ENCODE peak calls at places on chromosomes 12 and 14, in six cellular contexts. One of them, this sample, is unnamed.

GRCh38 chr12:103850429-103850828 is 9.4 kb upstream of the NT5DC3 start:
- DNase-seq in OCI-LY7: no peak
- DNase-seq in psoas muscle: no peak
- DNase-seq in right lobe of liver: no peak
- DNase-seq in esophagus squamous epithelium: no peak
- DNase-seq in CD8-positive, alpha-beta T cell: no peak
- DNase-seq in this sample: no peak

GRCh38 chr14:95664546-95664945 is 21.7 kb upstream of the TCL1B start:
- DNase-seq in right lobe of liver: no peak
- DNase-seq in CD8-positive, alpha-beta T cell: no peak
- DNase-seq in psoas muscle: no peak
- DNase-seq in esophagus squamous epithelium: no peak
- DNase-seq in OCI-LY7: peak; percentile 98
- DNase-seq in this sample: no peak

GRCh38 chr12:101165319-101165718 is 44.7 kb downstream of the SLC5A8 start:
- DNase-seq in CD8-positive, alpha-beta T cell: no peak
- DNase-seq in right lobe of liver: no peak
- DNase-seq in OCI-LY7: no peak
- DNase-seq in esophagus squamous epithelium: no peak
- DNase-seq in psoas muscle: no peak
- DNase-seq in this sample: no peak

GRCh38 chr12:10354502-10354901 is 35.3 kb downstream of the KLRK1 start:
- DNase-seq in OCI-LY7: no peak
- DNase-seq in CD8-positive, alpha-beta T cell: no peak
- DNase-seq in right lobe of liver: no peak
- DNase-seq in esophagus squamous epithelium: no peak
- DNase-seq in psoas muscle: no peak
- DNase-seq in this sample: no peak

GRCh38 chr12:113586461-113586860 is 114.8 kb upstream of the LHX5 start:
- DNase-seq in psoas muscle: no peak
- DNase-seq in OCI-LY7: no peak
- DNase-seq in esophagus squamous epithelium: no peak
- DNase-seq in right lobe of liver: no peak
- DNase-seq in CD8-positive, alpha-beta T cell: no peak
- DNase-seq in this sample: no peak

GRCh38 chr14:90755661-90756304 is 60.4 kb downstream of the TTC7B start:
- DNase-seq in CD8-positive, alpha-beta T cell: no peak
- DNase-seq in OCI-LY7: no peak
- DNase-seq in psoas muscle: no peak
- DNase-seq in right lobe of liver: peak; percentile 33
- DNase-seq in esophagus squamous epithelium: no peak
- DNase-seq in this sample: no peak

GRCh38 chr12:79527498-79527897 is 163.3 kb downstream of the PAWR start:
- DNase-seq in psoas muscle: no peak
- DNase-seq in esophagus squamous epithelium: no peak
- DNase-seq in CD8-positive, alpha-beta T cell: no peak
- DNase-seq in OCI-LY7: no peak
- DNase-seq in right lobe of liver: no peak
- DNase-seq in this sample: no peak

GRCh38 chr12:117105902-117106301 is 6.7 kb upstream of the TESC start:
- DNase-seq in CD8-positive, alpha-beta T cell: no peak
- DNase-seq in right lobe of liver: no peak
- DNase-seq in psoas muscle: no peak
- DNase-seq in OCI-LY7: peak; percentile 34
- DNase-seq in esophagus squamous epithelium: no peak
- DNase-seq in this sample: no peak

GRCh38 chr14:66359500-66359899 is 126.7 kb upstream of the CCDC196 start:
- DNase-seq in OCI-LY7: peak; percentile 69
- DNase-seq in psoas muscle: no peak
- DNase-seq in CD8-positive, alpha-beta T cell: no peak
- DNase-seq in right lobe of liver: no peak
- DNase-seq in esophagus squamous epithelium: no peak
- DNase-seq in this sample: no peak

GRCh38 chr14:73786942-73787759 is 64.5 kb upstream of the PTGR2 start:
- DNase-seq in esophagus squamous epithelium: no peak
- DNase-seq in right lobe of liver: peak; percentile 79
- DNase-seq in psoas muscle: peak; percentile 72
- DNase-seq in CD8-positive, alpha-beta T cell: peak; percentile 22
- DNase-seq in OCI-LY7: peak; percentile 77
- DNase-seq in this sample: peak; percentile 95

GRCh38 chr12:104792570-104792969 is 165.5 kb downstream of the SLC41A2 start:
- DNase-seq in esophagus squamous epithelium: no peak
- DNase-seq in psoas muscle: no peak
- DNase-seq in OCI-LY7: no peak
- DNase-seq in CD8-positive, alpha-beta T cell: no peak
- DNase-seq in right lobe of liver: no peak
- DNase-seq in this sample: no peak

GRCh38 chr14:97283450-97284230 is 486.5 kb downstream of the VRK1 start:
- DNase-seq in right lobe of liver: no peak
- DNase-seq in OCI-LY7: no peak
- DNase-seq in CD8-positive, alpha-beta T cell: no peak
- DNase-seq in esophagus squamous epithelium: no peak
- DNase-seq in psoas muscle: no peak
- DNase-seq in this sample: no peak

GRCh38 chr14:103687712-103688111 is 27.5 kb downstream of the XRCC3 start:
- DNase-seq in CD8-positive, alpha-beta T cell: no peak
- DNase-seq in right lobe of liver: no peak
- DNase-seq in psoas muscle: no peak
- DNase-seq in esophagus squamous epithelium: no peak
- DNase-seq in OCI-LY7: no peak
- DNase-seq in this sample: no peak
- H3K36me3 ChIP-seq in CD8-positive, alpha-beta T cell: peaks cover 34% of the 10 kb centered on the region
- H3K36me3 ChIP-seq in right lobe of liver: peaks cover 20% of the 10 kb centered on the region
- H3K36me3 ChIP-seq in psoas muscle: peaks cover 96% of the 10 kb centered on the region
- H3K36me3 ChIP-seq in esophagus squamous epithelium: peaks cover 33% of the 10 kb centered on the region
- H3K36me3 ChIP-seq in OCI-LY7: peaks cover 66% of the 10 kb centered on the region
- H3K36me3 ChIP-seq in this sample: peaks cover 44% of the 10 kb centered on the region

DNA sequence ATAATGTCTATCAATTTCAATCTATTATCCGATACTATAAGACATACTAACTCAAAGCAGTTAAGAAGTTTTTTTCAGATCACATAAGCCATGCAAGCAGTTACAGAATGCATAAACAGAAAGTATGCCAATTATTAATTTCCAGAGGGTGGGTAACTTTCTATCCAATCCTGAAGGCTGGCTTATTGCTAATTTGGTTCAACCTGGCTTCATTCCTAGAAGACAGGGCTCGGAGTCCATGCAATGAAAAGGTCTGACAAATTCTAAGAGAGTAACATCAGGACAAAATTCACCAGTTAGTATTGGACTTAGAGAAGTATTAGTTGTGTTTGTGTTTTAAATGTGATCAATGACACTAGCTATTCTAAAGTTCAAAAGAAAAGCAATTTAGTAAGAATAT is 15.0 kb downstream of the FERMT2 start:
- DNase-seq in psoas muscle: no peak
- DNase-seq in right lobe of liver: no peak
- DNase-seq in esophagus squamous epithelium: no peak
- DNase-seq in CD8-positive, alpha-beta T cell: no peak
- DNase-seq in OCI-LY7: no peak
- DNase-seq in this sample: no peak
- H3K36me3 ChIP-seq in psoas muscle: no peaks in the 10 kb centered on the region
- H3K36me3 ChIP-seq in right lobe of liver: no peaks in the 10 kb centered on the region
- H3K36me3 ChIP-seq in esophagus squamous epithelium: no peaks in the 10 kb centered on the region
- H3K36me3 ChIP-seq in CD8-positive, alpha-beta T cell: no peaks in the 10 kb centered on the region
- H3K36me3 ChIP-seq in OCI-LY7: no peaks in the 10 kb centered on the region
- H3K36me3 ChIP-seq in this sample: no peaks in the 10 kb centered on the region

GRCh38 chr12:109450980-109451379 is 26.1 kb downstream of the KCTD10 start:
- DNase-seq in psoas muscle: no peak
- DNase-seq in CD8-positive, alpha-beta T cell: no peak
- DNase-seq in esophagus squamous epithelium: no peak
- DNase-seq in OCI-LY7: no peak
- DNase-seq in right lobe of liver: peak; percentile 76
- DNase-seq in this sample: no peak
- H3K36me3 ChIP-seq in psoas muscle: peaks cover 91% of the 10 kb centered on the region
- H3K36me3 ChIP-seq in CD8-positive, alpha-beta T cell: peaks cover 22% of the 10 kb centered on the region
- H3K36me3 ChIP-seq in esophagus squamous epithelium: peaks cover 43% of the 10 kb centered on the region
- H3K36me3 ChIP-seq in OCI-LY7: peaks cover 79% of the 10 kb centered on the region
- H3K36me3 ChIP-seq in right lobe of liver: peaks cover 6% of the 10 kb centered on the region
- H3K36me3 ChIP-seq in this sample: peaks cover 57% of the 10 kb centered on the region

GRCh38 chr12:1773937-1774655 is 46.3 kb upstream of the LRTM2 start:
- DNase-seq in OCI-LY7: no peak
- DNase-seq in psoas muscle: no peak
- DNase-seq in right lobe of liver: no peak
- DNase-seq in esophagus squamous epithelium: no peak
- DNase-seq in CD8-positive, alpha-beta T cell: no peak
- DNase-seq in this sample: no peak

GRCh38 chr12:1779783-1780182 is 40.6 kb upstream of the LRTM2 start:
- DNase-seq in OCI-LY7: no peak
- DNase-seq in psoas muscle: no peak
- DNase-seq in esophagus squamous epithelium: no peak
- DNase-seq in right lobe of liver: no peak
- DNase-seq in CD8-positive, alpha-beta T cell: no peak
- DNase-seq in this sample: no peak

GRCh38 chr12:1778911-1779310 is 41.5 kb upstream of the LRTM2 start:
- DNase-seq in esophagus squamous epithelium: no peak
- DNase-seq in CD8-positive, alpha-beta T cell: no peak
- DNase-seq in psoas muscle: no peak
- DNase-seq in right lobe of liver: no peak
- DNase-seq in OCI-LY7: no peak
- DNase-seq in this sample: no peak

GRCh38 chr12:1777798-1778197 is 42.6 kb upstream of the LRTM2 start:
- DNase-seq in esophagus squamous epithelium: no peak
- DNase-seq in OCI-LY7: no peak
- DNase-seq in right lobe of liver: no peak
- DNase-seq in CD8-positive, alpha-beta T cell: no peak
- DNase-seq in psoas muscle: no peak
- DNase-seq in this sample: no peak

DNA sequence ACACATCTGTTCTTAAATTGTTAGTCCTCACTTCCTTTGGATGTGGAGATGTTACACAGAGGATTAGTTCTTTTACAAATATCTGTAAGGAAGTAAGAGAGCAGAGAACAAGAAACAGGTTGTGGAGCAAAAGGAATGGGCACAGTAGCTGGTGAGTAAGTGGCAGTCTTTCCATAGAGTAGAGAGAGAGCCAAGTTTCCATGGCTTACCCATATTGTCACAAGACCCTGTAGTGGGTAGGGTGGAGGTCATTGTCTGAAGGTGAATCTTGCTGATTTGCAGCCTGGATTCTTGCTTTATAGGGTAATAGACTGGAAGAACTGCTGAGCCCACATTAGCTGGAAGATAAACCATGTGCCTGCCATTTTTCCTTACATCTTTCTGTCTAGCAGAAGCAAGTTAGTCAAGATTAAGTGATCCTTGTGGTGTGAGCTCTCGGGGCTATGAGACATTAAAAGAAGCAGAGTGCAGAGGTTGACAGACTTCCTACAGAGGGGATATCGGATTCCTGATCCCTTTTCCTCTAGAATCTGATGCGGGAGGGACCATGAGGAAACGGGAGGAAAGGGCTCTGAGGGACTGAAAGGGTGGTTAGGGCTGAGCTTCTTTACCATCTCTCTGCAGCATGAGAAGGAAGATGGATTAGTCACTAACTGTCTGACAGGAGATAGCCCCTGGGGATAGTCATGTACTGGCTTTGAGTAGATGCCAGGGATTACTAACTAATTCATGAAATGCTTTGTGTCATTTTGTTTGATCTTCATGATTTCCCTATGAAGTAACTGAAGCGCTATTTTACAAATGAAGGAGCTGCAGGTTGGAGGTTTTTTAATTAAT is 44.0 kb upstream of the LRTM2 start:
- DNase-seq in esophagus squamous epithelium: no peak
- DNase-seq in right lobe of liver: no peak
- DNase-seq in OCI-LY7: no peak
- DNase-seq in psoas muscle: no peak
- DNase-seq in CD8-positive, alpha-beta T cell: no peak
- DNase-seq in this sample: no peak
- H3K36me3 ChIP-seq in esophagus squamous epithelium: no peaks in the 10 kb centered on the region
- H3K36me3 ChIP-seq in right lobe of liver: no peaks in the 10 kb centered on the region
- H3K36me3 ChIP-seq in OCI-LY7: peaks cover 58% of the 10 kb centered on the region
- H3K36me3 ChIP-seq in psoas muscle: peaks cover 21% of the 10 kb centered on the region
- H3K36me3 ChIP-seq in CD8-positive, alpha-beta T cell: peaks cover 10% of the 10 kb centered on the region
- H3K36me3 ChIP-seq in this sample: no peaks in the 10 kb centered on the region

DNA sequence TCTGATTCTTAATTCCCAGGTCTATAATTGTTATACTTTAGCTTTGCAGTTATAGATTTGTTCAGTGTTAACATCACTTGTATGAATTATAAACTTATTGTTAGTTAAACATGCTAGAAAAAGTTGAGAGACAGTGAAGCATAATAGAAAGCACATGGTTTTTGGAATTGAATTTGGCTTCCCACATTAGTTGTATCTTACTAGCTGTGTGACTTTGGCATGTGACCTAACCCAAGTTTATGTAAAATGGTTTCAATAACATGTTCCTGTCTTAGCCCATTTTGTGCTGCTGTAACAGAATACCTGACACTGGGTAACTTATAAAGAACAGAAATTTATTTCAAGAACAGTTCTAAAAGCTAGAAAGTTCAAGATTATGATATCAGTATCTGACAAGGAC is 146.3 kb downstream of the PDE3A start:
- DNase-seq in esophagus squamous epithelium: no peak
- DNase-seq in OCI-LY7: no peak
- DNase-seq in psoas muscle: no peak
- DNase-seq in CD8-positive, alpha-beta T cell: no peak
- DNase-seq in right lobe of liver: no peak
- DNase-seq in this sample: no peak
- H3K36me3 ChIP-seq in esophagus squamous epithelium: no peaks in the 10 kb centered on the region
- H3K36me3 ChIP-seq in OCI-LY7: no peaks in the 10 kb centered on the region
- H3K36me3 ChIP-seq in psoas muscle: no peaks in the 10 kb centered on the region
- H3K36me3 ChIP-seq in CD8-positive, alpha-beta T cell: no peaks in the 10 kb centered on the region
- H3K36me3 ChIP-seq in right lobe of liver: no peaks in the 10 kb centered on the region
- H3K36me3 ChIP-seq in this sample: no peaks in the 10 kb centered on the region

GRCh38 chr14:92942976-92943710 is 20.2 kb downstream of the CHGA start:
- DNase-seq in esophagus squamous epithelium: no peak
- DNase-seq in OCI-LY7: no peak
- DNase-seq in psoas muscle: no peak
- DNase-seq in CD8-positive, alpha-beta T cell: no peak
- DNase-seq in right lobe of liver: no peak
- DNase-seq in this sample: no peak
- H3K36me3 ChIP-seq in esophagus squamous epithelium: peaks cover 8% of the 10 kb centered on the region
- H3K36me3 ChIP-seq in OCI-LY7: no peaks in the 10 kb centered on the region
- H3K36me3 ChIP-seq in psoas muscle: peaks cover 17% of the 10 kb centered on the region
- H3K36me3 ChIP-seq in CD8-positive, alpha-beta T cell: peaks cover 43% of the 10 kb centered on the region
- H3K36me3 ChIP-seq in right lobe of liver: no peaks in the 10 kb centered on the region
- H3K36me3 ChIP-seq in this sample: peaks cover 72% of the 10 kb centered on the region

GRCh38 chr14:92961567-92961855 is 38.6 kb downstream of the CHGA start:
- DNase-seq in esophagus squamous epithelium: no peak
- DNase-seq in psoas muscle: peak; percentile 2
- DNase-seq in CD8-positive, alpha-beta T cell: no peak
- DNase-seq in right lobe of liver: no peak
- DNase-seq in OCI-LY7: no peak
- DNase-seq in this sample: peak; percentile 62

GRCh38 chr14:92958373-92959188 is 35.6 kb downstream of the CHGA start:
- DNase-seq in psoas muscle: no peak
- DNase-seq in esophagus squamous epithelium: no peak
- DNase-seq in OCI-LY7: no peak
- DNase-seq in CD8-positive, alpha-beta T cell: no peak
- DNase-seq in right lobe of liver: no peak
- DNase-seq in this sample: no peak

GRCh38 chr14:92959189-92959531 is 36.2 kb downstream of the CHGA start:
- DNase-seq in CD8-positive, alpha-beta T cell: no peak
- DNase-seq in OCI-LY7: no peak
- DNase-seq in esophagus squamous epithelium: no peak
- DNase-seq in psoas muscle: no peak
- DNase-seq in right lobe of liver: no peak
- DNase-seq in this sample: no peak

GRCh38 chr14:92960706-92961566 is 38.0 kb downstream of the CHGA start:
- DNase-seq in right lobe of liver: no peak
- DNase-seq in psoas muscle: peak; percentile 2
- DNase-seq in CD8-positive, alpha-beta T cell: no peak
- DNase-seq in esophagus squamous epithelium: no peak
- DNase-seq in OCI-LY7: no peak
- DNase-seq in this sample: peak; percentile 61

GRCh38 chr14:92959761-92960680 is 37.1 kb downstream of the CHGA start:
- DNase-seq in OCI-LY7: no peak
- DNase-seq in esophagus squamous epithelium: no peak
- DNase-seq in CD8-positive, alpha-beta T cell: no peak
- DNase-seq in psoas muscle: peak; percentile 8
- DNase-seq in right lobe of liver: no peak
- DNase-seq in this sample: peak; percentile 66
- H3K36me3 ChIP-seq in OCI-LY7: no peaks in the 10 kb centered on the region
- H3K36me3 ChIP-seq in esophagus squamous epithelium: no peaks in the 10 kb centered on the region
- H3K36me3 ChIP-seq in CD8-positive, alpha-beta T cell: peaks cover 14% of the 10 kb centered on the region
- H3K36me3 ChIP-seq in psoas muscle: peaks cover 45% of the 10 kb centered on the region
- H3K36me3 ChIP-seq in right lobe of liver: peaks cover 2% of the 10 kb centered on the region
- H3K36me3 ChIP-seq in this sample: no peaks in the 10 kb centered on the region